ENCODE peak calls at places on chromosomes 13 and 19, in six cellular contexts. B, F, E, D, X and A are unnamed samples. For H3K27me3 and H3K9me3, the result is how much of the 10 kb centered on the place peaks cover.

GRCh38 chr13:73057284-73058025 is 1.4 kb upstream of the KLF5 start:
- DNase-seq in E (no peak), B (no peak), F (no peak), D (no peak), X (no peak), A (no peak)

GRCh38 chr13:59480398-59480797 is 683.3 kb downstream of the DIAPH3 start:
- DNase-seq in D (no peak), E (no peak), F (no peak), X (peak), B (no peak), A (no peak)

GRCh38 chr19:48780684-48781391 is 25.5 kb downstream of the FGF21 start:
- DNase-seq in F (no peak), D (peak), B (no peak), E (no peak), X (peak), A (no peak)

GRCh38 chr13:73809561-73809960 is 324.6 kb downstream of the KLF12 start:
- DNase-seq in E (no peak), D (no peak), B (no peak), X (peak), F (no peak), A (no peak)

GRCh38 chr19:12095111-12095790 is 30.7 kb downstream of the ZNF844 start:
- DNase-seq in E (no peak), F (no peak), X (no peak), B (no peak), D (no peak), A (no peak)

GRCh38 chr13:38582133-38582532 is 104.7 kb upstream of the FREM2 start:
- DNase-seq in X (peak), B (no peak), E (no peak), F (no peak), D (no peak), A (no peak)

GRCh38 chr13:22871248-22871647 is 309.5 kb upstream of the SGCG start:
- DNase-seq in X (no peak), E (no peak), D (no peak), F (no peak), B (no peak), A (no peak)

GRCh38 chr19:7421941-7422744 is 66.7 kb downstream of the PEX11G start:
- DNase-seq in D (no peak), F (no peak), E (no peak), X (no peak), B (no peak), A (no peak)

GRCh38 chr13:57716295-57716694 is 84.8 kb downstream of the PCDH17 start:
- DNase-seq in B (no peak), F (no peak), E (no peak), X (no peak), D (no peak), A (no peak)

GRCh38 chr19:35559281-35559659 is 4.2 kb downstream of the ATP4A start:
- DNase-seq in X (no peak), E (no peak), D (no peak), B (no peak), F (no peak), A (no peak)

GRCh38 chr19:35559781-35560180 is 3.7 kb downstream of the ATP4A start:
- DNase-seq in D (no peak), F (no peak), B (no peak), E (no peak), X (no peak), A (no peak)

GRCh38 chr19:35561436-35561835 is 2.0 kb downstream of the ATP4A start:
- DNase-seq in E (no peak), B (no peak), D (no peak), X (no peak), F (no peak), A (no peak)

GRCh38 chr19:35560271-35560670 is 3.2 kb downstream of the ATP4A start:
- DNase-seq in D (no peak), B (no peak), X (no peak), F (no peak), E (no peak), A (no peak)

DNA sequence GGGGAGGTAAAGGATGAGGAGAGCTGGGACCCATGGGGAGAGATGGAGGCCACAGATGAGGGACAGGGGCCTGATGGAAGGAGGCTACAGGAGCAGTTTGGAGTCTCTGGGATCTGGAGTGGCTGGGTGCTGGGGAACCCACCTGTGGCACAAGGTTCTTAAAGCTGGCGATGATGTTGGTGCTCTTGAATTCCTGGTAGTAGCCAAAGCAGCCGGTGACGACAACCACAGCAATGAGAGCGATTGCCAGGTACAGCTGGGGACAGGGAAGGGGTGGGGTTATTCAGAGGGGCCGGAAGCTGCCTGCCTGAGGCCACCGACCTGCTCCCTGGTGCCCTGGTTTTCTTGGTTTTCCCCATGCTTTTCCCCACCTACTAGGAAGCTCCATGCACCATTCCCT is 2.8 kb downstream of the ATP4A start:
- DNase-seq in E (no peak), F (no peak), B (no peak), X (no peak), D (no peak), A (no peak)
- H3K27me3 ChIP-seq in E (under half), F (under half), B (half or more), X (under half), D (under half), A (under half)

GRCh38 chr19:1465191-1466016 is 13.6 kb downstream of the C19orf25 start:
- DNase-seq in B (peak), F (peak), E (no peak), D (no peak), X (no peak), A (no peak)
- TF ChIP-seq CTCF in B (peak), F (peak), E (no peak), D (peak), X (peak), A (peak)

DNA sequence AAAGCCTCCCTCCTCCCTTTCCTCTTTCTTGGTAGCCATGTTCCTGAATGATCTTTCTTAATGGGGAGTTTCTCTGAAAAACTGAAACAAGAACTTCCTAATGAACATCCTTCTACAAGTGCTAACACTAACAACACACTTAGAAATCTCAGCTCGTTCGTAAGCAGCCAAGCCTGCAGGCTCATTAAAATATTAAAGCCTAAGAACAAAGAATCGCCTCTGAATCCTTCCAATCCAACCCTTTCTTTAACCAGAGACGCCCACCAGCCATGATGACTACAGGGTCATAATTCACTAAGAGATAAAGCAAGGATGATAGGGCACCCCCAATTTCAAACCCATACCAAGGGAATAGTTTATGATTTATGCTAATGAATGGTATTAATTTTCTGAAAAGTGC is 21.9 kb downstream of the EFNB2 start:
- DNase-seq in E (no peak), X (no peak), D (no peak), F (no peak), B (no peak), A (no peak)
- H3K9me3 ChIP-seq in E (under half), X (under half), D (under half), F (under half), B (under half), A (under half)

DNA sequence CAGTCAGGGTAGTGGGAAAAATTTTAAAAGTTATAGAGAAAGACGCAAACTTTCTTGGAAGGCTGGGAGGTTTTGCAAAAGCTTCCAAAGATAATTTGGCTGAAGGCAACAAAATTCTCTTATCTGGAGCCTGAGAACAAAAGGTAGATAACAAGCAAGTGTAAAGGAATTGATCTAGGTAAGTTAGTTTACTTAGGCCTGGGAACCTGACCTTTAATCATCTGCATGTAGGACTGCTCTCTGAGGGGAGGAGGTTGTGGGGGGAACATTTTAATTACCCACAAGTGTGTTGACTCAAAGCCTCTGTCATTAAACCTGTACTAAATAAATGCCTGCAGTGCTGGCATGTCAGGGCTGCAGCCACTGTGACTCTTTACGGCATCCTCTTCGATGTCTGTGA is 532.3 kb upstream of the SLITRK5 start:
- DNase-seq in E (no peak), X (no peak), D (no peak), F (no peak), B (no peak), A (no peak)
- H3K27me3 ChIP-seq in E (under half), X (under half), D (under half), F (under half), B (under half), A (under half)

GRCh38 chr13:29369060-29369743 is 226.3 kb downstream of the SLC7A1 start:
- DNase-seq in D (no peak), F (no peak), X (peak), B (no peak), E (no peak), A (no peak)
- TF ChIP-seq CTCF in D (peak), F (peak), X (peak), B (peak), E (no peak), A (peak)

DNA sequence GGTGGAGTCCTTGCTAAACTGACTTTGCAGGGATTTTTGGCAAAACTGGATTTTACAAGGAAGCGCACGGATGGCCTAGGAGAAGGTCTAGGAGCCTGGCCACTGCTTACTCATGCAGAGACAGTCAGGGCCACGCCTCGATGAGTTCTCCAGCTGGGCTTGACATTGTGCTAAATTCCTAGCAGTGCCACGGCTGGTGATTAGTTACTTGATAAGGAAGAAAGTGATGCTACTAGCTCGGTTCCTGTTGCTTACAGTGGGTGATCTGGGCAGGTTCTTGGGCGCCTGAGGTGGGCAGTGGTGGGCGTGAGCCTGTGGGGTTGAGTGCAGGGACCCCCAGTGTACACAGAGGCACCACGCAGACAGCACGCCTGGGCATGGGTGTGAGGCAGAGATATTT is 143.5 kb downstream of the SOX1 start:
- DNase-seq in B (no peak), X (no peak), F (no peak), E (no peak), D (no peak), A (no peak)
- H3K9me3 ChIP-seq in B (under half), X (under half), F (under half), E (under half), D (under half), A (under half)

DNA sequence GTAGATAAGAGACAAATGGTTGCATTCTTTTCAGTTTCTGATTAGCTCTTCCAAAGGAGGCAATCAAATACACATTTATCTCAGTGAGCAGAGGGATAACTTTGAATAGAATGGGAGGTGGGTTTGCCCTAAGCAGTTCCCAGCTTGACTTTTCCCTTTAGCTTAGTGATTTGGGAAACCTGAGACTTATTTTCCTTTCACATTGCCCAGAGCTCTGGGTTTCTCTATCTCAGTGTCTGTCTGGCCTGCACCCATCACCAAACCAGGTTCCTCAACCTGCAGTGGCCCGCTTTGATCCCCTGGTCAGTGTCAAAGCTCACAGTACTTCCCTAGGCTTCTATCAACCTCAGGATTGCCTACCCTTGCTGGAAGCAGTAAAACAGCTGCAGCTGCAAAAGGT is 35.6 kb upstream of the C13orf42 start:
- DNase-seq in B (no peak), X (no peak), F (no peak), D (no peak), E (no peak), A (no peak)
- H3K27me3 ChIP-seq in B (under half), X (under half), F (under half), D (under half), E (under half), A (under half)

DNA sequence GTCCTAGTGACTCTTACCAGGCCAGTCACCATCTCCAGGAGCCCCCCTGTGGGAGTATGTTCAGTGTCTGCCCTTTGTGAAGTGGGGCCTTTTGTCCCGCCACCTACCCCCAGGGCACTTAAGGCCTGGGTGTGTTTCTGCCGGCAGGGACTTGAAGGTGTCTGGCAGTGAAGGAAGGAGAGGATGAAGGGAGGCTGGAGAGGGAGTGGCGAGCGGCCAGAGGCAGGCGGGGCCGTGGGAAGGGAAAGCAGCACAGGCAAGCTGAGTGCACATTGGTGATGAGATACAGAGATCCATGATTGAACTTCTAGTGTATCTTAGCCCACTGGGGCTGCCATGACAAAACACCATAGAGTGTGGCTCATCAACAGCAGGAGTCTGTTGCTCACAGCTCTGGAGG is 17.5 kb downstream of the CUL4A start:
- DNase-seq in D (no peak), E (no peak), B (peak), F (no peak), X (no peak), A (no peak)
- TF ChIP-seq CTCF in D (no peak), E (no peak), B (no peak), F (no peak), X (no peak), A (no peak)

GRCh38 chr19:16013181-16013850 is 63.0 kb upstream of the TPM4 start:
- DNase-seq in F (no peak), B (no peak), E (no peak), X (no peak), D (no peak), A (no peak)
- H3K9me3 ChIP-seq in F (under half), B (under half), E (under half), X (under half), D (under half), A (under half)